ENCODE peak calls at places on chromosomes 13 and 19, in eight cellular contexts. One of them, this sample, is unnamed.

GRCh38 chr13:44271031-44271433 is 102.6 kb upstream of the SERP2 start:
- DNase-seq in neural crest cell: no peak
- DNase-seq in fibroblast of villous mesenchyme: peak
- DNase-seq in RWPE1: peak
- DNase-seq in fibroblast of mammary gland: peak
- DNase-seq in BE2C: no peak
- DNase-seq in AG10803: peak
- DNase-seq in BJ: no peak
- DNase-seq in this sample: no peak

GRCh38 chr19:23002690-23003422 is at the start of gene ZNF728:
- DNase-seq in AG10803: no peak
- DNase-seq in neural crest cell: no peak
- DNase-seq in BE2C: peak
- DNase-seq in fibroblast of villous mesenchyme: no peak
- DNase-seq in RWPE1: no peak
- DNase-seq in fibroblast of mammary gland: peak
- DNase-seq in BJ: no peak
- DNase-seq in this sample: no peak

GRCh38 chr19:57317503-57317902 is 2.8 kb upstream of the ZNF543 start:
- DNase-seq in neural crest cell: no peak
- DNase-seq in RWPE1: no peak
- DNase-seq in fibroblast of mammary gland: no peak
- DNase-seq in fibroblast of villous mesenchyme: no peak
- DNase-seq in BJ: no peak
- DNase-seq in AG10803: no peak
- DNase-seq in BE2C: peak
- DNase-seq in this sample: no peak

GRCh38 chr19:48962849-48963165 is 2.3 kb upstream of the FTL start:
- DNase-seq in neural crest cell: no peak
- DNase-seq in fibroblast of villous mesenchyme: no peak
- DNase-seq in fibroblast of mammary gland: no peak
- DNase-seq in BJ: no peak
- DNase-seq in BE2C: no peak
- DNase-seq in AG10803: no peak
- DNase-seq in RWPE1: no peak
- DNase-seq in this sample: no peak

GRCh38 chr13:25143693-25144092 is 28.4 kb downstream of the AMER2 start:
- DNase-seq in BE2C: no peak
- DNase-seq in BJ: no peak
- DNase-seq in RWPE1: no peak
- DNase-seq in AG10803: no peak
- DNase-seq in fibroblast of villous mesenchyme: no peak
- DNase-seq in neural crest cell: no peak
- DNase-seq in fibroblast of mammary gland: no peak
- DNase-seq in this sample: no peak

GRCh38 chr13:33353210-33353609 is 67.7 kb upstream of the STARD13 start:
- DNase-seq in neural crest cell: no peak
- DNase-seq in fibroblast of mammary gland: no peak
- DNase-seq in BE2C: no peak
- DNase-seq in AG10803: no peak
- DNase-seq in fibroblast of villous mesenchyme: no peak
- DNase-seq in RWPE1: no peak
- DNase-seq in BJ: no peak
- DNase-seq in this sample: no peak

GRCh38 chr19:18170714-18171255 is 2.8 kb upstream of the IFI30 start:
- DNase-seq in AG10803: no peak
- DNase-seq in fibroblast of mammary gland: peak
- DNase-seq in BE2C: no peak
- DNase-seq in fibroblast of villous mesenchyme: no peak
- DNase-seq in RWPE1: no peak
- DNase-seq in BJ: no peak
- DNase-seq in neural crest cell: no peak
- DNase-seq in this sample: no peak

GRCh38 chr19:1145635-1146417 is 28.2 kb downstream of the SBNO2 start:
- DNase-seq in fibroblast of villous mesenchyme: no peak
- DNase-seq in BE2C: no peak
- DNase-seq in fibroblast of mammary gland: no peak
- DNase-seq in BJ: no peak
- DNase-seq in AG10803: no peak
- DNase-seq in RWPE1: no peak
- DNase-seq in neural crest cell: no peak
- DNase-seq in this sample: no peak

GRCh38 chr19:27694361-27695055 is 1518.4 kb downstream of the UQCRFS1 start:
- DNase-seq in BE2C: no peak
- DNase-seq in AG10803: no peak
- DNase-seq in neural crest cell: no peak
- DNase-seq in RWPE1: no peak
- DNase-seq in fibroblast of villous mesenchyme: no peak
- DNase-seq in fibroblast of mammary gland: no peak
- DNase-seq in BJ: no peak
- DNase-seq in this sample: no peak

GRCh38 chr13:93304868-93305613 is 78.4 kb downstream of the GPC6 start:
- DNase-seq in fibroblast of villous mesenchyme: no peak
- DNase-seq in fibroblast of mammary gland: no peak
- DNase-seq in neural crest cell: no peak
- DNase-seq in BJ: no peak
- DNase-seq in BE2C: no peak
- DNase-seq in RWPE1: no peak
- DNase-seq in AG10803: no peak
- DNase-seq in this sample: no peak

GRCh38 chr19:41940443-41941409 is 12.5 kb upstream of the ERFL start:
- DNase-seq in RWPE1: no peak
- DNase-seq in AG10803: no peak
- DNase-seq in fibroblast of villous mesenchyme: peak
- DNase-seq in fibroblast of mammary gland: no peak
- DNase-seq in neural crest cell: no peak
- DNase-seq in BE2C: no peak
- DNase-seq in BJ: no peak
- DNase-seq in this sample: no peak

GRCh38 chr19:33477781-33478180 is 43.8 kb downstream of the PEPD start:
- DNase-seq in fibroblast of mammary gland: no peak
- DNase-seq in BE2C: no peak
- DNase-seq in BJ: no peak
- DNase-seq in fibroblast of villous mesenchyme: no peak
- DNase-seq in RWPE1: no peak
- DNase-seq in AG10803: no peak
- DNase-seq in neural crest cell: no peak
- DNase-seq in this sample: no peak

GRCh38 chr19:34345934-34346333 is 19.1 kb upstream of the GPI start:
- DNase-seq in BE2C: peak
- DNase-seq in BJ: no peak
- DNase-seq in fibroblast of mammary gland: peak
- DNase-seq in fibroblast of villous mesenchyme: peak
- DNase-seq in AG10803: peak
- DNase-seq in RWPE1: peak
- DNase-seq in neural crest cell: peak
- DNase-seq in this sample: no peak

GRCh38 chr13:102825400-102825799 is 20.4 kb upstream of the ERCC5 start:
- DNase-seq in fibroblast of villous mesenchyme: no peak
- DNase-seq in AG10803: no peak
- DNase-seq in fibroblast of mammary gland: no peak
- DNase-seq in neural crest cell: no peak
- DNase-seq in RWPE1: no peak
- DNase-seq in BJ: no peak
- DNase-seq in BE2C: no peak
- DNase-seq in this sample: no peak

GRCh38 chr19:3968556-3969434 is 2.1 kb downstream of the DAPK3 start:
- DNase-seq in neural crest cell: peak
- DNase-seq in AG10803: peak
- DNase-seq in fibroblast of villous mesenchyme: peak
- DNase-seq in RWPE1: peak
- DNase-seq in BJ: peak
- DNase-seq in BE2C: peak
- DNase-seq in fibroblast of mammary gland: peak
- DNase-seq in this sample: no peak

GRCh38 chr19:6767357-6768235 is at the start of gene SH2D3A:
- DNase-seq in fibroblast of mammary gland: no peak
- DNase-seq in AG10803: no peak
- DNase-seq in BJ: no peak
- DNase-seq in fibroblast of villous mesenchyme: peak
- DNase-seq in BE2C: peak
- DNase-seq in RWPE1: peak
- DNase-seq in neural crest cell: peak
- DNase-seq in this sample: peak

GRCh38 chr19:15432018-15432494 is 13.3 kb upstream of the AKAP8L start:
- DNase-seq in BJ: no peak
- DNase-seq in AG10803: no peak
- DNase-seq in RWPE1: no peak
- DNase-seq in fibroblast of mammary gland: no peak
- DNase-seq in BE2C: no peak
- DNase-seq in fibroblast of villous mesenchyme: no peak
- DNase-seq in neural crest cell: no peak
- DNase-seq in this sample: no peak

GRCh38 chr13:33230178-33230881 is 55.2 kb downstream of the STARD13 start:
- DNase-seq in fibroblast of mammary gland: peak
- DNase-seq in fibroblast of villous mesenchyme: peak
- DNase-seq in AG10803: peak
- DNase-seq in neural crest cell: no peak
- DNase-seq in BE2C: no peak
- DNase-seq in BJ: no peak
- DNase-seq in RWPE1: no peak
- DNase-seq in this sample: no peak

GRCh38 chr13:93847162-93847561 is 620.6 kb downstream of the GPC6 start:
- DNase-seq in fibroblast of villous mesenchyme: peak
- DNase-seq in BE2C: no peak
- DNase-seq in AG10803: peak
- DNase-seq in BJ: peak
- DNase-seq in neural crest cell: no peak
- DNase-seq in RWPE1: peak
- DNase-seq in fibroblast of mammary gland: peak
- DNase-seq in this sample: no peak

GRCh38 chr13:19864018-19864338 is 529 bp upstream of the ZMYM5 start:
- DNase-seq in RWPE1: no peak
- DNase-seq in BE2C: peak
- DNase-seq in fibroblast of mammary gland: peak
- DNase-seq in neural crest cell: peak
- DNase-seq in fibroblast of villous mesenchyme: peak
- DNase-seq in BJ: no peak
- DNase-seq in AG10803: peak
- DNase-seq in this sample: peak

GRCh38 chr19:8054169-8054568 is 1.6 kb downstream of the CCL25 start:
- DNase-seq in fibroblast of villous mesenchyme: no peak
- DNase-seq in AG10803: no peak
- DNase-seq in BJ: no peak
- DNase-seq in RWPE1: no peak
- DNase-seq in fibroblast of mammary gland: no peak
- DNase-seq in neural crest cell: no peak
- DNase-seq in BE2C: no peak
- DNase-seq in this sample: no peak

GRCh38 chr19:15544283-15544682 is 36.0 kb downstream of the CYP4F22 start:
- DNase-seq in RWPE1: no peak
- DNase-seq in AG10803: no peak
- DNase-seq in fibroblast of villous mesenchyme: no peak
- DNase-seq in BJ: no peak
- DNase-seq in fibroblast of mammary gland: no peak
- DNase-seq in BE2C: no peak
- DNase-seq in neural crest cell: no peak
- DNase-seq in this sample: no peak

DNA sequence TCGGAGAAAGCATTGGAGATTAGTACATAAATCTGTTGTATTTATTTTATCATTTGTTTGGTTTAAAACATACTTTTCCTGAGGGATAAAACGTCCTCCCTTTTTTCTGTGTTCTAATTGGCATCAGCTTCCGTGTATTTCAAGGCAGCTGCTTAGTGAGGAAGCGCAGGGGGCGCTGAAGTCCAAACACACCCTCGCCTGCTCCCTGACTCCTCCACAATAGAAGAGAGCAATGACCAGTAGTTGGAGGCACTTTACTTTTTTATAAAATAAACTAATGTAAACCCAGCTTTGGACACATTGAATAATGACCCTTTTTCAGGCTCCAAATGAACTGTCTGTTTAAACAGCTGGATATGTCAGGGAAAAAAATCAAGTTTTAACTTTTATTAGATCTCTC is 79.9 kb downstream of the RNASEH2B start:
- DNase-seq in RWPE1: no peak
- DNase-seq in fibroblast of mammary gland: no peak
- DNase-seq in BJ: no peak
- DNase-seq in AG10803: no peak
- DNase-seq in fibroblast of villous mesenchyme: peak
- DNase-seq in BE2C: no peak
- DNase-seq in neural crest cell: no peak
- DNase-seq in this sample: no peak
- TF ChIP-seq CTCF in RWPE1: no peak
- TF ChIP-seq CTCF in fibroblast of mammary gland: peak
- TF ChIP-seq CTCF in BJ: no peak
- TF ChIP-seq CTCF in AG10803: no peak
- TF ChIP-seq CTCF in fibroblast of villous mesenchyme: peak
- TF ChIP-seq CTCF in BE2C: peak
- TF ChIP-seq CTCF in neural crest cell: peak
- TF ChIP-seq CTCF in this sample: peak

GRCh38 chr13:76696370-76696769 is 189.8 kb downstream of the KCTD12 start:
- DNase-seq in RWPE1: no peak
- DNase-seq in fibroblast of villous mesenchyme: no peak
- DNase-seq in neural crest cell: no peak
- DNase-seq in fibroblast of mammary gland: peak
- DNase-seq in BE2C: peak
- DNase-seq in AG10803: peak
- DNase-seq in BJ: no peak
- DNase-seq in this sample: no peak
- TF ChIP-seq CTCF in RWPE1: no peak
- TF ChIP-seq CTCF in fibroblast of villous mesenchyme: no peak
- TF ChIP-seq CTCF in neural crest cell: no peak
- TF ChIP-seq CTCF in fibroblast of mammary gland: no peak
- TF ChIP-seq CTCF in BE2C: no peak
- TF ChIP-seq CTCF in AG10803: no peak
- TF ChIP-seq CTCF in BJ: no peak
- TF ChIP-seq CTCF in this sample: no peak

GRCh38 chr13:48078251-48078656 is 16.6 kb downstream of the MED4 start:
- DNase-seq in AG10803: no peak
- DNase-seq in RWPE1: peak
- DNase-seq in BJ: no peak
- DNase-seq in neural crest cell: no peak
- DNase-seq in fibroblast of villous mesenchyme: no peak
- DNase-seq in BE2C: no peak
- DNase-seq in fibroblast of mammary gland: no peak
- DNase-seq in this sample: no peak
- TF ChIP-seq CTCF in AG10803: no peak
- TF ChIP-seq CTCF in RWPE1: no peak
- TF ChIP-seq CTCF in BJ: peak
- TF ChIP-seq CTCF in neural crest cell: no peak
- TF ChIP-seq CTCF in fibroblast of villous mesenchyme: peak
- TF ChIP-seq CTCF in BE2C: peak
- TF ChIP-seq CTCF in fibroblast of mammary gland: peak
- TF ChIP-seq CTCF in this sample: peak

DNA sequence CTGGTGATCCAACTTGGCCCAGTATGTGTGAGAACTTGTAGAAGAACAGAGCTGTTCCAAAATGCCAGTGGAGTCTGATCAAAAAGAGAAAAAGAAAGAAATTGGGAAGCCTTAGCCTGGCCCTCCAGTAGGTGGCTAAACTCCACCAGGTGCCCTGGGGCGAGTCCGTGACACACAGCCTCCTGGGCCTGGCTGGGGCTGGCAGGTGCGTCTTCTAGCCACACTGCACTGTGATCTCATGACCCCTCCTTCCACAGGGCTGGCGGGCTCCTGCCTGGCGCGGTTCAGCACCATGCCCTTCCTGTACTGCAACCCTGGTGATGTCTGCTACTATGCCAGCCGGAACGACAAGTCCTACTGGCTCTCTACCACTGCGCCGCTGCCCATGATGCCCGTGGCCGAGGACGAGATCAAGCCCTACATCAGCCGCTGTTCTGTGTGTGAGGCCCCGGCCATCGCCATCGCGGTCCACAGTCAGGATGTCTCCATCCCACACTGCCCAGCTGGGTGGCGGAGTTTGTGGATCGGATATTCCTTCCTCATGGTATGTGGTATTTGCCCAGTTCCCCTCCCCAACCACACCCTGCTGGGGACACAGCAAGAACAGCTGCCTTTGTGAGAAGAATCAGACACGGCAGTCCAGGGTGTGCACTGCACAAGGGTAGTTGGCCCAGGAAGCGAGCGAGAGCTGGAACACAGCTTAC is 53.7 kb downstream of the RAB20 start:
- DNase-seq in AG10803: no peak
- DNase-seq in neural crest cell: no peak
- DNase-seq in RWPE1: peak
- DNase-seq in fibroblast of villous mesenchyme: no peak
- DNase-seq in BJ: no peak
- DNase-seq in fibroblast of mammary gland: no peak
- DNase-seq in BE2C: no peak
- DNase-seq in this sample: no peak
- TF ChIP-seq CTCF in AG10803: no peak
- TF ChIP-seq CTCF in neural crest cell: no peak
- TF ChIP-seq CTCF in RWPE1: no peak
- TF ChIP-seq CTCF in fibroblast of villous mesenchyme: peak
- TF ChIP-seq CTCF in BJ: no peak
- TF ChIP-seq CTCF in fibroblast of mammary gland: no peak
- TF ChIP-seq CTCF in BE2C: peak
- TF ChIP-seq CTCF in this sample: peak